ENCODE peak calls at places on chromosomes 3 and 15, in eight cellular contexts. D is upper lobe of left lung, Y is SK-N-SH, T is spleen, X is suprapubic skin, P is stomach, W is GM23338, N is breast epithelium. V is an unnamed sample.

GRCh38 chr3:55175423-55175822 is 247.6 kb upstream of the LRTM1 start:
- DNase-seq in D (no peak), Y (no peak), T (no peak), X (no peak), P (no peak), W (no peak), N (no peak), V (no peak)

GRCh38 chr3:194736896-194737600 is 51.4 kb downstream of the FAM43A start:
- DNase-seq in D (no peak), Y (no peak), T (no peak), X (no peak), P (no peak), W (no peak), N (no peak), V (no peak)

GRCh38 chr15:40793216-40793989 is 13.5 kb upstream of the ZFYVE19 start:
- DNase-seq in D (no peak), Y (no peak), T (no peak), X (no peak), P (peak; percentile 86), W (no peak), N (no peak), V (no peak)

GRCh38 chr3:129122697-129123055 is 1.1 kb upstream of the RAB43 start:
- DNase-seq in D (no peak), Y (no peak), T (no peak), X (no peak), P (peak; percentile 31), W (peak; percentile 66), N (no peak), V (no peak)

GRCh38 chr3:16936233-16936632 is 51.5 kb downstream of the PLCL2 start:
- DNase-seq in D (no peak), Y (no peak), T (no peak), X (no peak), P (no peak), W (peak; percentile 34), N (no peak), V (no peak)

GRCh38 chr3:74267583-74268184 is 346.8 kb downstream of the CNTN3 start:
- DNase-seq in D (no peak), Y (peak; percentile 48), T (no peak), X (no peak), P (no peak), W (peak; percentile 91), N (no peak), V (no peak)

GRCh38 chr3:177358968-177359600 is 161.8 kb upstream of the TBL1XR1 start:
- DNase-seq in D (peak; percentile 83), Y (peak; percentile 47), T (peak; percentile 90), X (peak; percentile 72), P (peak; percentile 41), W (peak; percentile 80), N (no peak), V (peak; percentile 75)

GRCh38 chr3:57006048-57006709 is 54.3 kb upstream of the SPATA12 start:
- DNase-seq in D (no peak), Y (no peak), T (no peak), X (no peak), P (no peak), W (peak; percentile 23), N (no peak), V (no peak)

GRCh38 chr15:50116477-50116876 is 2.6 kb downstream of the ATP8B4 start:
- DNase-seq in D (no peak), Y (no peak), T (no peak), X (no peak), P (no peak), W (peak; percentile 92), N (no peak), V (no peak)

GRCh38 chr3:88031543-88032148 is 27.2 kb downstream of the CGGBP1 start:
- DNase-seq in D (no peak), Y (no peak), T (no peak), X (no peak), P (no peak), W (peak; percentile 2), N (no peak), V (no peak)

GRCh38 chr3:7095116-7095515 is 234.2 kb downstream of the GRM7 start:
- DNase-seq in D (no peak), Y (no peak), T (no peak), X (no peak), P (no peak), W (no peak), N (no peak), V (no peak)

GRCh38 chr3:168426196-168426595 is 330.5 kb upstream of the GOLIM4 start:
- DNase-seq in D (no peak), Y (no peak), T (no peak), X (no peak), P (no peak), W (no peak), N (no peak), V (no peak)

GRCh38 chr3:160038862-160039562 is 50.4 kb downstream of the IL12A start:
- DNase-seq in D (peak; percentile 85), Y (peak; percentile 76), T (peak; percentile 74), X (no peak), P (peak; percentile 65), W (peak; percentile 55), N (peak; percentile 60), V (peak; percentile 63)

GRCh38 chr3:172106989-172107388 is 67.6 kb downstream of the FNDC3B start:
- DNase-seq in D (no peak), Y (no peak), T (peak; percentile 79), X (no peak), P (peak; percentile 60), W (no peak), N (no peak), V (no peak)

GRCh38 chr15:71109130-71109529 is 6.1 kb upstream of the THSD4 start:
- DNase-seq in D (no peak), Y (no peak), T (no peak), X (no peak), P (no peak), W (no peak), N (no peak), V (peak; percentile 2)

GRCh38 chr3:104908761-104909160 is 457.9 kb upstream of the ALCAM start:
- DNase-seq in D (no peak), Y (no peak), T (no peak), X (no peak), P (no peak), W (peak; percentile 14), N (no peak), V (no peak)

GRCh38 chr3:111751961-111752360 is 107.1 kb upstream of the PHLDB2 start:
- DNase-seq in D (no peak), Y (no peak), T (no peak), X (no peak), P (no peak), W (peak; percentile 46), N (no peak), V (no peak)

GRCh38 chr15:76330281-76330680 is 6.3 kb upstream of the ISL2 start:
- DNase-seq in D (no peak), Y (peak; percentile 71), T (no peak), X (no peak), P (peak; percentile 77), W (peak; percentile 82), N (no peak), V (peak; percentile 80)

GRCh38 chr15:52678036-52678467 is 1.1 kb downstream of the ATOSA start:
- DNase-seq in D (no peak), Y (peak; percentile 69), T (peak; percentile 88), X (peak; percentile 73), P (peak; percentile 51), W (peak; percentile 60), N (peak; percentile 60), V (peak; percentile 84)
- TF ChIP-seq CTCF in D (no peak), Y (peak; percentile 33), T (no peak), X (no peak), P (no peak), W (peak; percentile 20), N (no peak), V (no peak)

DNA sequence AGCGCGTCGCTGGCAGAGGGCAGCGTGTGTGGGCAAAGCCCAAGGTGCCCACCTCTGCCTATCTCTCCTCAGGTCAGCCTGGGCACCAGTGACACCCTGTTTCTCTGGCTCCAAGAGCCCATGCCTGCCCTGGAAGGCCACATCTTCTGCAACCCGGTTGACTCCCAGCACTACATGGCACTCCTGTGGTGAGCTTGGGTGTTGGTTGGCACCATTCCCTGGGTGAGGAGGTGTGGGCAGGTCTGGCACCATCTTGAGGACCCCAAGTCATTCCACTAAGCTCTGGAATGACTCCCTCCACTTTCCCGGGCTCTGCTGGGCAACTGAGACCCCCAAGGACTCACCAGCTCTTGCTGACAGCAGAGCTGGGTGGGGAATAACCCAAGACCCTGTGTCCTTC is 28.5 kb downstream of the XYLB start:
- DNase-seq in D (no peak), Y (no peak), T (no peak), X (no peak), P (no peak), W (no peak), N (no peak), V (no peak)
- TF ChIP-seq POLR2AphosphoS5 in D (no peak), Y (no peak), T (no peak), X (no peak), P (no peak), W (no peak), N (no peak), V (no peak)

GRCh38 chr3:49054344-49054862 is 25.2 kb upstream of the IMPDH2 start:
- DNase-seq in D (no peak), Y (no peak), T (no peak), X (no peak), P (no peak), W (no peak), N (no peak), V (no peak)
- H3K36me3 ChIP-seq in D (peaks cover 85% of the 10 kb centered on the region), Y (peaks cover 23% of the 10 kb centered on the region), T (peaks cover 69% of the 10 kb centered on the region), X (peaks cover 71% of the 10 kb centered on the region), P (peaks cover 31% of the 10 kb centered on the region), W (peaks cover 29% of the 10 kb centered on the region), N (peaks cover 14% of the 10 kb centered on the region), V (peaks cover 36% of the 10 kb centered on the region)

GRCh38 chr3:133910422-133910821 is 14.7 kb upstream of the RAB6B start:
- DNase-seq in D (no peak), Y (no peak), T (no peak), X (no peak), P (no peak), W (peak; percentile 69), N (no peak), V (no peak)
- TF ChIP-seq CTCF in D (no peak), Y (peak; percentile 35), T (no peak), X (no peak), P (no peak), W (peak; percentile 68), N (no peak), V (no peak)

DNA sequence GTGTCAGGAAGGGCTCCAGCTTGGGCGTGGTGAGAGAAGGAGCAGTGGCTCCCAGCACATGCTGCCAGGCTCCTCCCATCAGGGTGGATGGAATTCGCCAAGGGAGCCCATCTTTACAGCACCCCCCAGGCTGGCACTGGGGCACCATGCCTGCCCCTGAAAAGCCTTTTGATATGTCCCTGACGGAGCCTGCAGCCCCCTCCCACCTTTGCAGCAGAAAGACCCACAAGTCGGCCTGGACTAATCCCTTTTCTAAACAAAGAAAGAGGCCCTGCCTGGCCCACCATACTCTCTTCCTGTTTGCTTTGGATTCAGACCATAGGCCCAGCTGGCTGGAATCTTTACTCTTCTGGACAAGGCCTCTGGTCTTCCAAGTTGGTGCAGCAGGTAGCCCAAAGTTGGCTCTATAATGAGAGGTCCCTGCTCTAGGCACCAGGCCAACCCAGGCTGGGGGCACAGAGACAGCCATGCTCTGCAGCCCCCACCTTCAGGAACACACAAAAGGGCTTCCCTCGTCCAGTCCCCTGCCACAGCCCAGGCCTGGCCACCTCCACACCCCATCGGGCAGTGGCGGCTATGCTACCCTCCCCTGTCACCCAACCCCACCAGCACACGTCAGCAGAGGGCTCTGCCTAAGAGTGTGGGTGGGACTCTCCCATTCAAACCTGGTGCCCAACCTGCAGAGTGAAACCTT is 5.4 kb downstream of the ANPEP start:
- DNase-seq in D (no peak), Y (peak; percentile 24), T (peak; percentile 40), X (peak; percentile 49), P (peak; percentile 41), W (no peak), N (no peak), V (no peak)
- TF ChIP-seq POLR2AphosphoS5 in D (no peak), Y (no peak), T (no peak), X (no peak), P (no peak), W (no peak), N (no peak), V (no peak)

V was measured in sigmoid colon.